ENCODE peak calls at places on chromosomes 13 and 19, in ten cellular contexts. One of them, this sample, is unnamed.

GRCh38 chr13:94700051-94700535 is 12.3 kb downstream of the SOX21 start:
- DNase-seq in heart right ventricle: no peak
- DNase-seq in upper lobe of right lung: no peak
- DNase-seq in WERI-Rb-1: no peak
- DNase-seq in hepatocyte: no peak
- DNase-seq in stomach: no peak
- DNase-seq in mucosa of descending colon: no peak
- DNase-seq in IMR-90: no peak
- DNase-seq in psoas muscle: no peak
- DNase-seq in esophagus squamous epithelium: no peak
- DNase-seq in this sample: no peak

GRCh38 chr19:55080121-55080914 is 4.6 kb downstream of the EPS8L1 start:
- DNase-seq in upper lobe of right lung: peak; percentile 91
- DNase-seq in hepatocyte: peak; percentile 84
- DNase-seq in heart right ventricle: peak; percentile 75
- DNase-seq in WERI-Rb-1: peak; percentile 90
- DNase-seq in IMR-90: peak; percentile 55
- DNase-seq in stomach: peak; percentile 48
- DNase-seq in mucosa of descending colon: peak; percentile 95
- DNase-seq in psoas muscle: peak; percentile 80
- DNase-seq in esophagus squamous epithelium: no peak
- DNase-seq in this sample: peak; percentile 93

GRCh38 chr13:39982745-39983144 is 327.3 kb downstream of the COG6 start:
- DNase-seq in hepatocyte: no peak
- DNase-seq in IMR-90: no peak
- DNase-seq in psoas muscle: no peak
- DNase-seq in stomach: no peak
- DNase-seq in WERI-Rb-1: no peak
- DNase-seq in upper lobe of right lung: no peak
- DNase-seq in esophagus squamous epithelium: no peak
- DNase-seq in mucosa of descending colon: no peak
- DNase-seq in heart right ventricle: no peak
- DNase-seq in this sample: no peak

GRCh38 chr13:112124100-112124499 is 57.2 kb downstream of the SOX1 start:
- DNase-seq in hepatocyte: no peak
- DNase-seq in psoas muscle: no peak
- DNase-seq in WERI-Rb-1: no peak
- DNase-seq in esophagus squamous epithelium: no peak
- DNase-seq in upper lobe of right lung: no peak
- DNase-seq in heart right ventricle: no peak
- DNase-seq in IMR-90: no peak
- DNase-seq in stomach: no peak
- DNase-seq in mucosa of descending colon: no peak
- DNase-seq in this sample: no peak

GRCh38 chr19:46378268-46378667 is 31.4 kb downstream of the PPP5C start:
- DNase-seq in mucosa of descending colon: no peak
- DNase-seq in psoas muscle: no peak
- DNase-seq in IMR-90: peak; percentile 81
- DNase-seq in heart right ventricle: no peak
- DNase-seq in WERI-Rb-1: no peak
- DNase-seq in hepatocyte: peak; percentile 30
- DNase-seq in stomach: no peak
- DNase-seq in esophagus squamous epithelium: no peak
- DNase-seq in upper lobe of right lung: no peak
- DNase-seq in this sample: no peak

GRCh38 chr19:14116918-14117578 is 514 bp downstream of the PRKACA start:
- DNase-seq in hepatocyte: peak; percentile 42
- DNase-seq in stomach: no peak
- DNase-seq in mucosa of descending colon: peak; percentile 64
- DNase-seq in WERI-Rb-1: peak; percentile 47
- DNase-seq in esophagus squamous epithelium: peak; percentile 17
- DNase-seq in IMR-90: no peak
- DNase-seq in heart right ventricle: peak; percentile 49
- DNase-seq in psoas muscle: peak; percentile 77
- DNase-seq in upper lobe of right lung: peak; percentile 78
- DNase-seq in this sample: no peak

GRCh38 chr13:113745059-113745458 is 14.0 kb upstream of the TMEM255B start:
- DNase-seq in hepatocyte: no peak
- DNase-seq in psoas muscle: no peak
- DNase-seq in upper lobe of right lung: no peak
- DNase-seq in esophagus squamous epithelium: no peak
- DNase-seq in mucosa of descending colon: peak; percentile 3
- DNase-seq in IMR-90: no peak
- DNase-seq in WERI-Rb-1: no peak
- DNase-seq in stomach: no peak
- DNase-seq in heart right ventricle: no peak
- DNase-seq in this sample: no peak

GRCh38 chr13:68888832-68889231 is 1218.8 kb upstream of the ATXN8OS start:
- DNase-seq in psoas muscle: no peak
- DNase-seq in stomach: no peak
- DNase-seq in esophagus squamous epithelium: no peak
- DNase-seq in upper lobe of right lung: no peak
- DNase-seq in WERI-Rb-1: no peak
- DNase-seq in mucosa of descending colon: no peak
- DNase-seq in IMR-90: no peak
- DNase-seq in heart right ventricle: no peak
- DNase-seq in hepatocyte: no peak
- DNase-seq in this sample: no peak

GRCh38 chr19:52638601-52639000 is 446 bp upstream of the ZNF83 start:
- DNase-seq in heart right ventricle: peak; percentile 17
- DNase-seq in mucosa of descending colon: peak; percentile 42
- DNase-seq in upper lobe of right lung: no peak
- DNase-seq in hepatocyte: peak; percentile 43
- DNase-seq in WERI-Rb-1: no peak
- DNase-seq in esophagus squamous epithelium: no peak
- DNase-seq in IMR-90: peak; percentile 69
- DNase-seq in psoas muscle: no peak
- DNase-seq in stomach: no peak
- DNase-seq in this sample: peak; percentile 8

GRCh38 chr13:106471957-106472543 is 63.4 kb downstream of the EFNB2 start:
- DNase-seq in hepatocyte: peak; percentile 94
- DNase-seq in mucosa of descending colon: peak; percentile 62
- DNase-seq in heart right ventricle: no peak
- DNase-seq in psoas muscle: no peak
- DNase-seq in upper lobe of right lung: no peak
- DNase-seq in stomach: peak; percentile 68
- DNase-seq in esophagus squamous epithelium: no peak
- DNase-seq in IMR-90: peak; percentile 91
- DNase-seq in WERI-Rb-1: no peak
- DNase-seq in this sample: peak; percentile 79

GRCh38 chr13:62525652-62526051 is 1110.0 kb upstream of the PCDH20 start:
- DNase-seq in upper lobe of right lung: no peak
- DNase-seq in heart right ventricle: no peak
- DNase-seq in psoas muscle: no peak
- DNase-seq in esophagus squamous epithelium: no peak
- DNase-seq in hepatocyte: no peak
- DNase-seq in stomach: no peak
- DNase-seq in WERI-Rb-1: no peak
- DNase-seq in mucosa of descending colon: no peak
- DNase-seq in IMR-90: no peak
- DNase-seq in this sample: no peak

GRCh38 chr13:109779074-109779473 is 7.3 kb downstream of the IRS2 start:
- DNase-seq in psoas muscle: no peak
- DNase-seq in WERI-Rb-1: no peak
- DNase-seq in esophagus squamous epithelium: no peak
- DNase-seq in heart right ventricle: no peak
- DNase-seq in stomach: no peak
- DNase-seq in IMR-90: no peak
- DNase-seq in mucosa of descending colon: no peak
- DNase-seq in upper lobe of right lung: no peak
- DNase-seq in hepatocyte: no peak
- DNase-seq in this sample: no peak

GRCh38 chr13:51793570-51794273 is 10.2 kb downstream of the DHRS12 start:
- DNase-seq in upper lobe of right lung: no peak
- DNase-seq in psoas muscle: no peak
- DNase-seq in heart right ventricle: no peak
- DNase-seq in mucosa of descending colon: no peak
- DNase-seq in stomach: no peak
- DNase-seq in WERI-Rb-1: no peak
- DNase-seq in hepatocyte: peak; percentile 62
- DNase-seq in esophagus squamous epithelium: no peak
- DNase-seq in IMR-90: peak; percentile 91
- DNase-seq in this sample: no peak

GRCh38 chr19:8468761-8469458 is 24.1 kb downstream of the HNRNPM start:
- DNase-seq in esophagus squamous epithelium: no peak
- DNase-seq in IMR-90: peak; percentile 74
- DNase-seq in upper lobe of right lung: no peak
- DNase-seq in stomach: no peak
- DNase-seq in psoas muscle: no peak
- DNase-seq in WERI-Rb-1: no peak
- DNase-seq in mucosa of descending colon: no peak
- DNase-seq in heart right ventricle: no peak
- DNase-seq in hepatocyte: no peak
- DNase-seq in this sample: no peak
- H3K36me3 ChIP-seq in esophagus squamous epithelium: peaks cover 20% of the 10 kb centered on the region
- H3K36me3 ChIP-seq in IMR-90: peaks cover 66% of the 10 kb centered on the region
- H3K36me3 ChIP-seq in upper lobe of right lung: peaks cover 100% of the 10 kb centered on the region
- H3K36me3 ChIP-seq in stomach: peaks cover 100% of the 10 kb centered on the region
- H3K36me3 ChIP-seq in psoas muscle: peaks cover 24% of the 10 kb centered on the region
- H3K36me3 ChIP-seq in WERI-Rb-1: peaks cover 100% of the 10 kb centered on the region
- H3K36me3 ChIP-seq in mucosa of descending colon: peaks cover 6% of the 10 kb centered on the region
- H3K36me3 ChIP-seq in heart right ventricle: peaks cover 18% of the 10 kb centered on the region
- H3K36me3 ChIP-seq in hepatocyte: peaks cover 19% of the 10 kb centered on the region
- H3K36me3 ChIP-seq in this sample: peaks cover 99% of the 10 kb centered on the region

DNA sequence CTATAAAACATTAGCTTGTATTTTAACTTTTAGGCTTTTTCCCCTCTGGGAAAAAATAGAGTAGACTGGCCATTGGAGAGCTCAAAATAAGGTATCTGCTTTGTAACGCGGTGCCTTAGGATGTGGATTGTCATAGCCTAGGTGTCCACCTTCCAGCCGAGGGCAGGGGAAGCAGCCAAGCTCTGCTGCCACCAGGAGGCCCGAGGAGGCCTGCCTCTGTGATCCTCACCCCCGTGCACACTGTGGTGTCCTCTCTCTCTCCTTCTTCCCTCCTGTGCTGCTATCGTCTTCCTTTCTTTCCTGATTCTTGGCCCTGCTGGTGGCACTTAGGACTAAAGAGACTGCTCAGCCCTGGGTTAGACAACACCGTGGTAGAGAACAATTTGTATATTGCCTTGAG is 11.3 kb downstream of the HNRNPM start:
- DNase-seq in mucosa of descending colon: no peak
- DNase-seq in heart right ventricle: no peak
- DNase-seq in WERI-Rb-1: peak; percentile 18
- DNase-seq in stomach: no peak
- DNase-seq in esophagus squamous epithelium: no peak
- DNase-seq in hepatocyte: no peak
- DNase-seq in psoas muscle: peak; percentile 61
- DNase-seq in upper lobe of right lung: no peak
- DNase-seq in IMR-90: no peak
- DNase-seq in this sample: peak; percentile 44
- TF ChIP-seq CTCF in mucosa of descending colon: no peak
- TF ChIP-seq CTCF in heart right ventricle: peak; percentile 34
- TF ChIP-seq CTCF in WERI-Rb-1: peak; percentile 50
- TF ChIP-seq CTCF in stomach: no peak
- TF ChIP-seq CTCF in esophagus squamous epithelium: no peak
- TF ChIP-seq CTCF in hepatocyte: no peak
- TF ChIP-seq CTCF in psoas muscle: peak; percentile 29
- TF ChIP-seq CTCF in upper lobe of right lung: no peak
- TF ChIP-seq CTCF in IMR-90: no peak
- TF ChIP-seq CTCF in this sample: peak; percentile 42

GRCh38 chr13:46731535-46731934 is 65.4 kb downstream of the ESD start:
- DNase-seq in IMR-90: no peak
- DNase-seq in psoas muscle: no peak
- DNase-seq in stomach: no peak
- DNase-seq in esophagus squamous epithelium: no peak
- DNase-seq in WERI-Rb-1: no peak
- DNase-seq in upper lobe of right lung: no peak
- DNase-seq in heart right ventricle: no peak
- DNase-seq in mucosa of descending colon: no peak
- DNase-seq in hepatocyte: no peak
- DNase-seq in this sample: no peak
- H3K36me3 ChIP-seq in IMR-90: peaks cover 29% of the 10 kb centered on the region
- H3K36me3 ChIP-seq in psoas muscle: peaks cover 5% of the 10 kb centered on the region
- H3K36me3 ChIP-seq in stomach: peaks cover 97% of the 10 kb centered on the region
- H3K36me3 ChIP-seq in esophagus squamous epithelium: peaks cover 6% of the 10 kb centered on the region
- H3K36me3 ChIP-seq in WERI-Rb-1: peaks cover 7% of the 10 kb centered on the region
- H3K36me3 ChIP-seq in upper lobe of right lung: peaks cover 82% of the 10 kb centered on the region
- H3K36me3 ChIP-seq in heart right ventricle: no peaks in the 10 kb centered on the region
- H3K36me3 ChIP-seq in mucosa of descending colon: no peaks in the 10 kb centered on the region
- H3K36me3 ChIP-seq in hepatocyte: no peaks in the 10 kb centered on the region
- H3K36me3 ChIP-seq in this sample: peaks cover 51% of the 10 kb centered on the region

GRCh38 chr19:2089001-2089711 is 7.0 kb downstream of the MOB3A start:
- DNase-seq in hepatocyte: no peak
- DNase-seq in psoas muscle: peak; percentile 48
- DNase-seq in upper lobe of right lung: no peak
- DNase-seq in WERI-Rb-1: no peak
- DNase-seq in mucosa of descending colon: no peak
- DNase-seq in esophagus squamous epithelium: no peak
- DNase-seq in heart right ventricle: no peak
- DNase-seq in IMR-90: peak; percentile 36
- DNase-seq in stomach: no peak
- DNase-seq in this sample: peak; percentile 54
- TF ChIP-seq CTCF in hepatocyte: no peak
- TF ChIP-seq CTCF in psoas muscle: no peak
- TF ChIP-seq CTCF in upper lobe of right lung: no peak
- TF ChIP-seq CTCF in WERI-Rb-1: no peak
- TF ChIP-seq CTCF in mucosa of descending colon: no peak
- TF ChIP-seq CTCF in esophagus squamous epithelium: no peak
- TF ChIP-seq CTCF in heart right ventricle: no peak
- TF ChIP-seq CTCF in IMR-90: no peak
- TF ChIP-seq CTCF in stomach: no peak
- TF ChIP-seq CTCF in this sample: no peak